ENCODE peak calls at places on chromosome 7, in five cellular contexts. B is IMR-90, F is GM12892, G is Peyer's patch, R is NB4. S is an unnamed sample.

GRCh38 chr7:95169678-95170077 is 154.7 kb downstream of the PON1 start:
- DNase-seq in F (no peak), G (no peak), R (no peak), B (no peak), S (no peak)

GRCh38 chr7:93779115-93779514 is 111.4 kb downstream of the TFPI2 start:
- DNase-seq in F (no peak), G (no peak), B (no peak), R (no peak), S (no peak)

GRCh38 chr7:147432068-147432467 is 1158.5 kb upstream of the C7orf33 start:
- DNase-seq in R (peak), F (no peak), B (peak), G (no peak), S (no peak)

GRCh38 chr7:91683823-91684222 is 196.7 kb downstream of the MTERF1 start:
- DNase-seq in G (no peak), R (peak), B (peak), F (no peak), S (no peak)

GRCh38 chr7:92448185-92448747 is 984 bp downstream of the GATAD1 start:
- DNase-seq in G (peak), B (peak), F (peak), R (peak), S (peak)

GRCh38 chr7:77308792-77309191 is 107.4 kb downstream of the GSAP start:
- DNase-seq in F (no peak), B (no peak), G (no peak), R (no peak), S (no peak)

GRCh38 chr7:118731854-118732253 is 507.4 kb downstream of the ANKRD7 start:
- DNase-seq in F (no peak), B (no peak), G (no peak), R (peak), S (no peak)

GRCh38 chr7:31860925-31861324 is 173.9 kb downstream of the PPP1R17 start:
- DNase-seq in G (no peak), R (no peak), F (no peak), B (peak), S (no peak)

GRCh38 chr7:138954545-138955475 is 26.4 kb downstream of the KIAA1549 start:
- DNase-seq in G (no peak), F (no peak), R (no peak), B (no peak), S (no peak)

GRCh38 chr7:12025246-12025645 is 185.8 kb upstream of the TMEM106B start:
- DNase-seq in G (no peak), R (no peak), B (peak), F (no peak), S (no peak)

GRCh38 chr7:47213276-47213675 is 368.6 kb downstream of the TNS3 start:
- DNase-seq in R (no peak), B (no peak), F (no peak), G (no peak), S (no peak)

GRCh38 chr7:22668971-22669401 is 58.0 kb upstream of the IL6 start:
- DNase-seq in F (no peak), G (no peak), B (no peak), R (no peak), S (no peak)

GRCh38 chr7:78473011-78473410 is 674.4 kb downstream of the PHTF2 start:
- DNase-seq in R (no peak), G (no peak), B (peak), F (no peak), S (no peak)

GRCh38 chr7:24700446-24701044 is 56.7 kb downstream of the GSDME start:
- DNase-seq in B (peak), G (no peak), F (no peak), R (no peak), S (no peak)

GRCh38 chr7:18874875-18875274 is 242.6 kb downstream of the TWIST1 start:
- DNase-seq in B (no peak), R (no peak), F (no peak), G (no peak), S (no peak)

GRCh38 chr7:20283385-20283784 is 47.3 kb upstream of the ITGB8 start:
- DNase-seq in F (no peak), B (no peak), R (no peak), G (no peak), S (no peak)

GRCh38 chr7:155355176-155355575 is 57.5 kb downstream of the INSIG1 start:
- DNase-seq in R (no peak), F (no peak), B (no peak), G (peak), S (no peak)

GRCh38 chr7:45917658-45918057 is 3.4 kb downstream of the IGFBP3 start:
- DNase-seq in G (peak), F (peak), B (peak), R (peak), S (peak)

GRCh38 chr7:145718129-145718528 is 398.5 kb upstream of the CNTNAP2 start:
- DNase-seq in F (no peak), B (no peak), G (no peak), R (no peak), S (no peak)

GRCh38 chr7:77415822-77416620 is at the start of gene GSAP:
- DNase-seq in F (peak), B (no peak), G (peak), R (peak), S (peak)

GRCh38 chr7:98618786-98619185 is 1.7 kb downstream of the NPTX2 start:
- DNase-seq in B (no peak), F (no peak), R (no peak), G (no peak), S (no peak)

GRCh38 chr7:131071786-131072504 is 255.7 kb upstream of the MKLN1 start:
- DNase-seq in F (no peak), G (no peak), R (peak), B (peak), S (peak)

GRCh38 chr7:7884855-7885254 is 83.7 kb upstream of the GLCCI1 start:
- DNase-seq in R (no peak), G (no peak), B (peak), F (no peak), S (no peak)

GRCh38 chr7:34904987-34905386 is 132.3 kb downstream of the DPY19L1 start:
- DNase-seq in F (no peak), B (no peak), G (no peak), R (no peak), S (no peak)

GRCh38 chr7:150481207-150481920 is 30.9 kb downstream of the GIMAP8 start:
- DNase-seq in F (no peak), R (no peak), G (no peak), B (no peak), S (no peak)

GRCh38 chr7:23713285-23714235 is 3.5 kb downstream of the STK31 start:
- DNase-seq in G (no peak), F (no peak), R (no peak), B (peak), S (no peak)

GRCh38 chr7:66790219-66790618 is 49.7 kb downstream of the RABGEF1 start:
- DNase-seq in G (no peak), R (no peak), B (no peak), F (no peak), S (no peak)

GRCh38 chr7:18927134-18927533 is 190.3 kb downstream of the TWIST1 start:
- DNase-seq in G (no peak), F (no peak), B (peak), R (no peak), S (no peak)

GRCh38 chr7:265192-265997 is 24.6 kb upstream of the FOXL3 start:
- DNase-seq in F (no peak), B (no peak), G (no peak), R (no peak), S (no peak)

GRCh38 chr7:155483868-155484325 is 26.0 kb downstream of the EN2 start:
- DNase-seq in B (no peak), F (no peak), G (no peak), R (peak), S (no peak)

GRCh38 chr7:90210925-90211324 is 615 bp upstream of the STEAP2 start:
- DNase-seq in B (no peak), F (no peak), R (no peak), G (peak), S (peak)

GRCh38 chr7:90210475-90210874 is 1.1 kb upstream of the STEAP2 start:
- DNase-seq in B (no peak), R (no peak), G (no peak), F (no peak), S (no peak)

GRCh38 chr7:90209776-90210175 is 1.8 kb upstream of the STEAP2 start:
- DNase-seq in B (peak), R (no peak), F (no peak), G (no peak), S (no peak)

GRCh38 chr7:90212149-90212495 is 582 bp downstream of the STEAP2 start:
- DNase-seq in F (no peak), B (no peak), G (no peak), R (no peak), S (no peak)

GRCh38 chr7:90211391-90212148 is at the start of gene STEAP2:
- DNase-seq in F (peak), R (peak), G (peak), B (peak), S (peak)
- TF ChIP-seq POLR2A in F (no peak), R (no peak), G (peak), B (no peak), S (no peak)

DNA sequence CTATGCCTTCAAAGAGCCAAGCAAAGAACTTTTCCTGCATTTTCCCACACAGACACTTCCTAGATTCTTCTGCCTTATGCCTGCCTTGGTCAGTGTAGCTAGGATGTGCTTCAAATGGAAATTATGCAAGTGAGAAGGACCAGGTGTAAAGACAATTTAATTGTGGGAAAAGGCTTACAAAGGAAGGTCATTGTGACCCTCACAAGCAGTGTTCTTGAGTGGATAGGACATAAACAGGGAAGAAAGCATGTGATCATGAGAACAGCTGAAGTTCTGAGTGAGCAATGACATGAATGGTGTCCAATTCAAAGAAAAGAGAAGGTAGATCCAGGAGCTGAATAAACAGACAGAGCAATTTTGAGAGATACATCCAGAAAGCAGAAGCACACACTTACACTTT is 1.3 kb upstream of the PIP start:
- DNase-seq in B (no peak), G (no peak), F (no peak), R (no peak), S (no peak)
- TF ChIP-seq POLR2A in B (no peak), G (no peak), F (no peak), R (no peak), S (no peak)

GRCh38 chr7:134528749-134529148 is 1.4 kb downstream of the AKR1B10 start:
- DNase-seq in F (no peak), R (no peak), G (no peak), B (no peak), S (no peak)
- TF ChIP-seq POLR2A in F (no peak), R (no peak), G (no peak), B (no peak), S (no peak)

GRCh38 chr7:64562246-64562620 is 638 bp downstream of the ZNF680 start:
- DNase-seq in R (peak), F (no peak), G (no peak), B (no peak), S (no peak)

GRCh38 chr7:64558323-64558705 is 4.6 kb downstream of the ZNF680 start:
- DNase-seq in B (no peak), G (no peak), R (no peak), F (no peak), S (no peak)

GRCh38 chr7:64558781-64559180 is 4.1 kb downstream of the ZNF680 start:
- DNase-seq in F (no peak), G (no peak), R (no peak), B (no peak), S (no peak)

GRCh38 chr7:64559206-64559605 is 3.7 kb downstream of the ZNF680 start:
- DNase-seq in G (no peak), B (no peak), R (peak), F (no peak), S (no peak)

DNA sequence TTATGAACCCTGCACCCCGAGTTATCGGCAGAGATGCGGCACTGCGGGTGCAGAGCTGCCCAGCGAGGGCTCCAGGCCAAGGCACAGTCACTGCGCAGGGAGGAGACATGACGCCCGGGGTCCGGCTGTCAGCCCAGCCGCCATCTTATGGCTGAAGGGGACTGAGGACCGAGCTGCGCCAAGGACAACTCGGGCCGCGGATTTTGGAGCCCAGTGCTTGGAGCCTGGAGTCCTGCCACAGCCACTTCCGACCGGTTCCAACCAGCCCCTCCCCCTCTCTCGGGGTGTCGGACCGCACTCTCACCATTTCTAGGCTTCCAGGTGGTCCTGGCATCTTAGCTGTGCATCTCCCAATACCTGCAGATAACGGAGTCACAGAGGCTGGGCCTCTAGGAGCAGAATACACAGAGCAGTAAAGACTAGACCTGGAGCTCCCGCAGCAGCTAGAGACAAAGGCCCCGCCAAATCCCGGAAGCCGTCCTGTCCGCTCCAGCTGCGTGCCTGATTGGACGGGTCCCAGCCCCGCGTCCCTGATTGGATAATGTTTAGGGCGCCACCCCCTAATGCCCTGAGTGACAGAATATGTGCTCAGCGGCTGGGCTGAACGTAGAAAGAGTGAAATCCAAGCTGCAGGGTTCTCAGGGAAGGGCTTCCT is at the start of gene ZNF680:
- DNase-seq in R (peak), B (peak), G (peak), F (peak), S (peak)
- TF ChIP-seq POLR2A in R (peak), B (peak), G (peak), F (peak), S (peak)

DNA sequence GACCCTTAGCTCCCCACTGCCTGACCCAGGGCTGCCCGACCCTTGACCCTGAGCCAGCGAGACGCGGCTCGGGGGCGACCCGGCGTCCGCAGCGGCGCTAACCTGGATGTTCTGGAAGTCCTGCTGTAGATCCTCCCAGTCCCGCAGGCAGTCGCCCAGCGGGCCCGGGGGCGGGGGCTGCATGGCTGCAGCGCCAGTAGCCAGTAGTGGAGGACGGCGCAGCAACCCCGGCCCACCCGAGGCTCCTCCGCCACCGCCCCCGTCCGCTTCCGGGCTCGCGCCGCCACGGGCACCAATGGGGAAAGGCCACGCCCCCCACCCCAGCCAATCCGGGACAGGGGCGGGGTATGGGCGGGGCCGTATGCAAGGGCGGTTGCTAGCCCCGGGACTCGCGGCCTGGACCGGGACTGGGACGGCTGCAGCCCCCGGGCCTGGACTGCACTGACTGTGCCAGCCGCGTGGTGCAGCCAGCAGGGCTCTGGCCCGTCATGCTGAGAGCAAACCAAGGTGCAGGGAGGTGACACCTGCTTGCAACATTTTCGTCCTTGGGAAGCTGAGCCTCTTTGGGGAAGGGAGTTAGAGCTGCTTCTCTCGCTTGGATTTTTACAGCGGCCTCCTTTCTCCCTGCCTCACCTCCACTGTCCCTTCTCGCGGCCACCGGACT is at the start of gene TMEM120A:
- DNase-seq in F (peak), G (peak), R (peak), B (peak), S (peak)
- TF ChIP-seq POLR2A in F (peak), G (peak), R (peak), B (peak), S (peak)

DNA sequence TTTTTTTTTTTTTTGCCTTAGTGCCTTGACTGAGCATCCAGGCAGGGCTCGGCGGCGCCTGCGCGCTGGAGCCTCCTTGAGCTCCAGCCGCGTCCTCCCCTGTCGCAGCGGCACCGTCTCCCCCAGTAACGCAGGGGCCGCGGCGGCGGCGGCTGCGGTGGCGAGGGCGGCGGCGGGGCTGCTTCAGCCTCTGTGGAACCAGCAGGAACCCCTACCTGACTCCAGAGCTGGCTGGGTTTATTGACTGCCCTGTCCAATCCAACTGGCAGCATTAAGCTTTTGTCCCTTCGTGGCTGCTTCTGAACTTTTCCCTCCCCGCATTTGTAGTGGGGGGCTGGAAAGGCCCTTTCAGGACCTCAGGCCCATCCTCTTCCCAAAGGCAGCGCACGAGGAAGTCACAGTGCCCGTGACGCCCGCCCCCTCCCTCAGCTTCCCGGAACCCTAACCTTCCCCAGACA is at the start of gene GPR85:
- DNase-seq in R (peak), G (peak), F (peak), B (peak), S (peak)
- TF ChIP-seq POLR2A in R (no peak), G (no peak), F (no peak), B (no peak), S (no peak)

GRCh38 chr7:75611557-75612178 is 119.5 kb downstream of the SPDYE5 start:
- DNase-seq in R (peak), F (no peak), B (no peak), G (no peak), S (peak)
- TF ChIP-seq POLR2A in R (no peak), F (no peak), B (no peak), G (no peak), S (no peak)

DNA sequence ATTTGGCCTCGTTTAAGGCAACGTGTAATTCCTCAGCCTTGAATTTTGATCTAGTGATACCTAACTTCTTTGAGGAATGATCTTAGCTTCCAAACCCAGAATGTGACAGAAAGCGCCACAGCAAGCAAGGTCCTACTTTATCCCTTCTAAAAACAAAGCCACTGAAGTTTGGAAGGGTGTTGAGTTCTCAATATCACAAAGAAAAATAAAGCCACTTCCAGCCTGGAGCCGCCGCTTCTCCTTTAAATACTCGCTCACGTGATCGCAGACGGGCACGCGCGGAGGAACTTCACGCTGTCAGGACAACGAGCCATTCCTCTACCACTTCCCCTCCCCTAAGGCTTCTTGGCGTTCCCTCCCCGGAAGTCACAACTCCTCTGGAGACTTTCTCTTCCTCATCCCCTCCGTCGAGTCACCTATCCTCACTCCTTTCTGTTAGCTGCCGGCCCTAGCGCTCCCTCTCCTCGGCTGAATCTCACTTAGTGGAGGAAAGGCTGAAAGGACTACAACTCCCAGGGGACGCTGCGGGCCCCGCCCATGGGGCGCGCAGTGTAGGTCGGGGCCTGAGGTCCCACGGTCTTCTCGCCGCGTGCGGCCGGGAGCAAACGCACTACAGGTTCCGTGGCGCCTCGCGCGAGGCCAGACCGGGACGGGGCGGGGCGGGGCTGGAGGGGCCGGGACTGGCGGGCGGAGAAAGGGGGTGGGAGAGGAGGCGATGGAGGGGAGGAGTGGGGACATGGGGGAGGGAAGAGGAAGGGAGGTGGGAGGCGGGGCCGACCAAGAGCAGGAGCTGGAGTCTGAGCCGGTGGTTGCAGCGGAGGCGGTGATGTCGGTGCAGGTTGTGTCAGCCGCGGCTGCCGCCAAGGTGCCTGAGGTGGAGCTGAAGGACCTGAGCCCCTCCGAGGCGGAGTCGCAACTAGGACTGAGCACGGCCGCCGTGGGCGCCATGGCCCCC is at the start of gene AHCYL2:
- DNase-seq in R (peak), B (peak), F (peak), G (peak), S (peak)
- TF ChIP-seq POLR2A in R (peak), B (peak), F (peak), G (peak), S (peak)

S was measured in uterus.